ENCODE peak calls at places on chromosomes 7 and 10, in nine cellular contexts. H is amniotic epithelial cell; Z is naive thymus-derived CD4-positive, alpha-beta T cell; X is Calu3; Q is D341Med; Y is effector memory CD8-positive, alpha-beta T cell; L is tibial nerve; B is psoas muscle; V is AG04450. F is an unnamed sample.

GRCh38 chr7:132073920-132074589 is 502.2 kb downstream of the PLXNA4 start:
- DNase-seq in H (no peak), X (no peak), Y (no peak), L (no peak), Z (no peak), Q (no peak), V (no peak), B (no peak), F (no peak)

GRCh38 chr10:93751832-93752231 is 5.9 kb upstream of the LGI1 start:
- DNase-seq in Y (no peak), L (no peak), X (peak), V (no peak), H (peak), B (no peak), Q (peak), Z (peak), F (peak)

GRCh38 chr10:1507436-1507835 is 229.9 kb downstream of the ADARB2 start:
- DNase-seq in Y (no peak), Q (no peak), L (no peak), Z (no peak), H (no peak), X (no peak), B (no peak), V (no peak), F (no peak)

GRCh38 chr7:74164985-74165456 is 9.1 kb upstream of the EIF4H start:
- DNase-seq in V (no peak), Z (no peak), X (no peak), Y (no peak), L (no peak), B (no peak), Q (no peak), H (peak), F (no peak)

GRCh38 chr10:116742367-116743265 is at the start of gene HSPA12A:
- DNase-seq in L (peak), H (peak), B (peak), X (peak), Y (peak), V (peak), Q (peak), Z (peak), F (no peak)

GRCh38 chr7:105268056-105268455 is 120.7 kb downstream of the SRPK2 start:
- DNase-seq in H (peak), Y (no peak), Z (no peak), L (no peak), V (peak), X (no peak), Q (no peak), B (no peak), F (no peak)

GRCh38 chr7:155469311-155470185 is 11.6 kb downstream of the EN2 start:
- DNase-seq in H (no peak), Y (no peak), B (no peak), L (no peak), V (no peak), X (no peak), Q (no peak), Z (no peak), F (no peak)

GRCh38 chr7:157984914-157985163 is 602.8 kb downstream of the PTPRN2 start:
- DNase-seq in Q (no peak), H (no peak), V (no peak), Z (no peak), Y (no peak), B (no peak), L (no peak), X (no peak), F (no peak)

GRCh38 chr7:133139350-133139749 is 57.5 kb upstream of the CHCHD3 start:
- DNase-seq in H (peak), X (peak), Z (no peak), B (no peak), V (peak), L (no peak), Y (no peak), Q (no peak), F (peak)

GRCh38 chr7:139691253-139691781 is 86.5 kb downstream of the HIPK2 start:
- DNase-seq in V (no peak), B (peak), Y (no peak), Z (no peak), X (no peak), Q (peak), H (peak), L (no peak), F (no peak)

GRCh38 chr10:70761031-70761601 is 24.1 kb downstream of the TBATA start:
- DNase-seq in L (no peak), Z (no peak), B (no peak), H (peak), Q (no peak), X (no peak), Y (no peak), V (no peak), F (no peak)

GRCh38 chr7:5423844-5424688 is 432 bp upstream of the TNRC18 start:
- DNase-seq in L (peak), V (peak), Y (peak), H (peak), Z (no peak), Q (peak), X (peak), B (peak), F (peak)

GRCh38 chr7:33050425-33051318 is 11.9 kb downstream of the NT5C3A start:
- DNase-seq in V (no peak), H (peak), X (peak), Q (peak), L (no peak), B (no peak), Y (peak), Z (peak), F (peak)

GRCh38 chr7:87140271-87140748 is 11.9 kb upstream of the DMTF1 start:
- DNase-seq in B (no peak), V (no peak), Z (no peak), H (peak), Y (no peak), X (no peak), L (no peak), Q (no peak), F (no peak)

GRCh38 chr7:13262929-13263530 is 575.6 kb downstream of the ARL4A start:
- DNase-seq in Q (peak), Z (peak), L (no peak), V (peak), B (no peak), Y (no peak), H (peak), X (peak), F (peak)

GRCh38 chr7:50479743-50480517 is 29.8 kb upstream of the FIGNL1 start:
- DNase-seq in Q (no peak), Z (no peak), L (no peak), V (no peak), Y (no peak), B (no peak), H (no peak), X (no peak), F (no peak)

GRCh38 chr7:151727579-151728285 is 149.2 kb downstream of the PRKAG2 start:
- DNase-seq in X (peak), B (peak), Q (no peak), L (peak), V (peak), Z (no peak), Y (no peak), H (peak), F (no peak)

GRCh38 chr10:47366731-47367460 is 17.2 kb downstream of the ZNF488 start:
- DNase-seq in X (no peak), Z (no peak), Q (peak), L (no peak), H (no peak), Y (no peak), V (no peak), B (peak), F (no peak)

GRCh38 chr10:78462728-78463228 is 429.1 kb downstream of the RPS24 start:
- DNase-seq in H (peak), Q (no peak), X (no peak), V (no peak), L (no peak), Y (no peak), Z (no peak), B (no peak), F (no peak)

GRCh38 chr10:94403823-94404228 is 1.5 kb downstream of the TBC1D12 start:
- DNase-seq in V (no peak), B (no peak), Y (no peak), Z (no peak), L (no peak), Q (no peak), H (no peak), X (no peak), F (no peak)

GRCh38 chr7:23377134-23377533 is 78.0 kb downstream of the MALSU1 start:
- DNase-seq in V (no peak), L (no peak), X (no peak), H (peak), Z (no peak), Q (no peak), B (no peak), Y (no peak), F (no peak)

GRCh38 chr7:163298-163695 is 29.1 kb upstream of the FAM20C start:
- DNase-seq in Q (no peak), Y (no peak), X (no peak), L (no peak), Z (no peak), B (peak), H (no peak), V (no peak), F (no peak)

GRCh38 chr10:98795467-98795866 is 348.7 kb upstream of the HPS1 start:
- DNase-seq in V (no peak), X (no peak), Y (no peak), Q (no peak), L (no peak), B (no peak), Z (no peak), H (no peak), F (no peak)

GRCh38 chr10:13382759-13383753 is 35.0 kb upstream of the SEPHS1 start:
- DNase-seq in V (no peak), Q (no peak), X (peak), L (no peak), B (no peak), Z (no peak), H (no peak), Y (no peak), F (no peak)

GRCh38 chr7:99514050-99514449 is 9.6 kb downstream of the ZKSCAN5 start:
- DNase-seq in B (no peak), Z (no peak), L (no peak), H (peak), X (no peak), Q (no peak), Y (no peak), V (no peak), F (no peak)

GRCh38 chr7:74294191-74294998 is 5.2 kb downstream of the CLIP2 start:
- DNase-seq in V (no peak), Q (no peak), X (no peak), L (no peak), H (no peak), B (peak), Y (no peak), Z (no peak), F (no peak)

GRCh38 chr10:101008823-101009423 is 9.3 kb downstream of the LZTS2 start:
- DNase-seq in Q (no peak), Y (no peak), Z (no peak), V (no peak), L (no peak), X (peak), B (peak), H (no peak), F (no peak)

GRCh38 chr10:13945760-13946460 is 359.1 kb downstream of the PRPF18 start:
- DNase-seq in V (no peak), L (no peak), Q (no peak), H (peak), Z (no peak), Y (no peak), B (no peak), X (no peak), F (no peak)

GRCh38 chr7:3042301-3042700 is 1.4 kb downstream of the CARD11 start:
- DNase-seq in V (no peak), X (no peak), H (no peak), L (no peak), Q (no peak), B (no peak), Z (no peak), Y (no peak), F (no peak)

GRCh38 chr7:68511281-68511680 is 1087.0 kb upstream of the AUTS2 start:
- DNase-seq in H (no peak), V (no peak), X (no peak), L (no peak), Q (peak), Y (no peak), B (no peak), Z (no peak), F (no peak)

GRCh38 chr10:17196573-17196972 is 4.9 kb downstream of the TRDMT1 start:
- DNase-seq in Y (no peak), Q (no peak), B (no peak), Z (no peak), X (no peak), L (no peak), V (no peak), H (no peak), F (no peak)

GRCh38 chr10:121911421-121911697 is 16.5 kb downstream of the ATE1 start:
- DNase-seq in Q (no peak), L (no peak), B (no peak), Y (no peak), Z (no peak), X (no peak), H (no peak), V (no peak), F (no peak)

GRCh38 chr10:37812290-37812689 is 45.1 kb downstream of the ZNF248 start:
- DNase-seq in H (no peak), Y (no peak), Q (no peak), L (no peak), V (no peak), X (no peak), B (no peak), Z (no peak), F (no peak)

GRCh38 chr7:129990403-129991192 is 37.8 kb upstream of the UBE2H start:
- DNase-seq in Q (no peak), X (no peak), B (no peak), Z (no peak), Y (no peak), L (no peak), H (no peak), V (no peak), F (no peak)

GRCh38 chr10:132648072-132648855 is 110.7 kb downstream of the INPP5A start:
- DNase-seq in Z (no peak), L (no peak), X (no peak), B (no peak), V (no peak), H (no peak), Y (no peak), Q (no peak), F (no peak)

GRCh38 chr7:98286093-98286525 is 4.6 kb downstream of the BRI3 start:
- DNase-seq in Q (no peak), V (no peak), L (peak), B (peak), H (no peak), Z (no peak), Y (no peak), X (peak), F (no peak)

GRCh38 chr7:91355680-91356435 is 91.6 kb downstream of the FZD1 start:
- DNase-seq in Y (no peak), X (no peak), B (no peak), Z (no peak), H (no peak), V (no peak), L (no peak), Q (no peak), F (no peak)

F was measured in Jurkat, Clone E6-1.